ENCODE peak calls at places on chromosomes 3 and 15, in nine cellular contexts. F is cardiac muscle cell, H is astrocyte, V is A673, B is PC-3, G is Peyer's patch, J is OCI-LY7, L is uterus, R is pancreas. X is an unnamed sample. For H3K36me3, the result is how much of the 10 kb centered on the place peaks cover.

GRCh38 chr3:190031887-190032752 is 88.6 kb downstream of the P3H2 start:
- DNase-seq in R (no peak), B (peak), F (no peak), H (no peak), L (no peak), G (no peak), J (no peak), V (no peak), X (no peak)

GRCh38 chr15:70947369-70948335 is 55.0 kb downstream of the LRRC49 start:
- DNase-seq in B (no peak), J (no peak), H (no peak), L (no peak), V (peak), R (no peak), F (no peak), G (no peak), X (no peak)

GRCh38 chr3:23697416-23697815 is 108.3 kb upstream of the UBE2E1 start:
- DNase-seq in G (no peak), J (no peak), L (no peak), F (no peak), V (no peak), R (no peak), H (no peak), B (no peak), X (no peak)

GRCh38 chr15:70351941-70352774 is 254.4 kb upstream of the TLE3 start:
- DNase-seq in F (no peak), R (no peak), J (no peak), G (no peak), B (no peak), H (no peak), L (no peak), V (no peak), X (no peak)

GRCh38 chr3:114308830-114309229 is 15.0 kb downstream of the TIGIT start:
- DNase-seq in V (no peak), B (no peak), R (no peak), L (no peak), H (no peak), J (no peak), F (no peak), G (peak), X (no peak)

GRCh38 chr3:30539772-30540171 is 66.6 kb upstream of the TGFBR2 start:
- DNase-seq in G (no peak), L (no peak), V (no peak), J (no peak), H (peak), B (peak), R (no peak), F (no peak), X (no peak)

GRCh38 chr15:40925863-40926658 is 3.1 kb upstream of the DLL4 start:
- DNase-seq in H (no peak), G (no peak), F (no peak), V (peak), L (no peak), B (no peak), J (no peak), R (peak), X (no peak)

GRCh38 chr3:151265866-151266265 is 12.5 kb downstream of the P2RY14 start:
- DNase-seq in L (no peak), V (peak), H (no peak), B (no peak), F (no peak), G (peak), J (peak), R (no peak), X (no peak)

GRCh38 chr3:5195605-5196004 is 8.1 kb downstream of the EDEM1 start:
- DNase-seq in G (peak), R (no peak), B (peak), F (no peak), L (no peak), H (peak), V (no peak), J (peak), X (peak)

GRCh38 chr3:101141135-101141534 is 147.9 kb upstream of the ABI3BP start:
- DNase-seq in F (no peak), V (peak), G (no peak), L (no peak), J (no peak), R (no peak), B (no peak), H (no peak), X (no peak)

GRCh38 chr3:170356596-170357175 is 829 bp upstream of the SKIL start:
- DNase-seq in R (peak), H (peak), F (peak), B (peak), G (peak), J (peak), L (peak), V (peak), X (peak)

DNA sequence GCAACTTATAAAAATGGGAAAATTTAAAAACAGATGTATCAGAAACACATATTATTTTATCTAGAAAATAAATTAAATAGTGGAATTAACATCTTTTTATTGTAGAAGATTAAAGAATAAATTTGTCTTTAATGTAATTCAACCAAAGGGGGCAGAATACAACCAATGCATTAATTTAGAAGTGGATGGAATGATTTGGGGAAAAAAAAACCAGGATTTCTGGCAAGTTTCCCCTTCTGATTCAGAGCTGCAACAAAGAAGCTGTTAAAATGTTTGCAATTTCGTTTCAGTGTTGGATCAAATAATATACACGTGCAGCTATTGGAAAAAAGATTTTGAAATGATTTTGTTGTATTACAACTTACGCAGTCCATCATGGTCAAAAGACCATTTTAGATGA is 71.6 kb upstream of the ZNF280D start:
- DNase-seq in F (peak), G (no peak), B (peak), V (peak), R (no peak), J (no peak), H (peak), L (no peak), X (no peak)
- TF ChIP-seq CTCF in F (no peak), G (no peak), B (no peak), V (no peak), R (no peak), J (peak), H (no peak), L (no peak), X (no peak)

GRCh38 chr3:39099242-39099641 is 8.2 kb downstream of the GORASP1 start:
- DNase-seq in J (no peak), L (no peak), V (no peak), R (no peak), F (no peak), H (no peak), G (no peak), B (no peak), X (peak)
- H3K36me3 ChIP-seq in J (half or more), L (under half), V (under half), R (under half), F (under half), H (under half), G (under half), B (under half), X (under half)

DNA sequence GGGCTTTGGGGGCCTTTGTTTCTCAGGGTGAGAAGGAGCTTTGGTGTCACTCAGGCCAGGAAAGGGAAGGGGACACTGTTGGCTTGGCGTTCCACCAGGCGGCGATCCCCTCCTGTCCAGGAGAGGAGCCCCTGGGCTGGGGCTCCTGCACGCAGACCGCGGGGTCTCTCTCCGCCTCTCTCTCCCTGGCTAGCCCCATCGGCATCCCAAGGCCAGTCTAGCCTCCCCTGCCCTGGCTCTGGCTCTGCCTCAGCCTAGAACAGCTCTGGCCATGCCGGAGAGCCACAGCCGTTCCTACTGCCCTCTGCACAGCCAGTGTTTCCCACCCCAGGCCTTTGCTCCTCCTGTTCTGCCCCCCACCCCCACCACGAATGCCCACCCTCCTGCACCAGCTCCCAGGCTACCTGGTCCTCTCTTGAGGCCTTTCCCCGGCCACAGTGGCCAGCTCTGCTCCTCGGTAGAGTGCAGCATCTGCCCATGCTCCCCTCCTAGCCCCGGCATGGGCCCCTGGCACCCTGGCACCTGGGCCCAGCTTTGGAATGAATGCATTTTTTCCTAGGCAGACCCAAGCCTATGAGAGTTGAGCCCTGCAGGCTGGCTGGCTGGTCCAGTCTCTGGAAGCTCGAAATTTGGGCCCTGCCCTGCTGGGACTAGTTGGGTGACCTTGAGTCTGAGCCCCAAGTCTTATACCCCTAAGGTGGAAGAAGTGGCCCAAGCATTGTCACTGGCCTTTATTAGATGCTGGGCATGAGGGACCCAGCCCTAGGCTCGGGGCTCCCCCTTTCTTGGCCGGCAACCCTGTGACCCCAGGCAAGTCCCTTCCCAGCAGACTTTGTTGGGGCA is 2.4 kb downstream of the PLXNA1 start:
- DNase-seq in G (no peak), H (no peak), F (no peak), B (no peak), V (no peak), J (no peak), R (peak), L (no peak), X (no peak)
- TF ChIP-seq CTCF in G (no peak), H (no peak), F (no peak), B (no peak), V (no peak), J (no peak), R (no peak), L (no peak), X (no peak)

GRCh38 chr15:33675246-33675645 is 293.1 kb upstream of the CHRM5 start:
- DNase-seq in L (no peak), B (peak), H (peak), R (no peak), G (no peak), J (peak), V (peak), F (peak), X (no peak)
- H3K36me3 ChIP-seq in L (under half), B (under half), H (under half), R (under half), G (under half), J (under half), V (under half), F (under half), X (under half)

DNA sequence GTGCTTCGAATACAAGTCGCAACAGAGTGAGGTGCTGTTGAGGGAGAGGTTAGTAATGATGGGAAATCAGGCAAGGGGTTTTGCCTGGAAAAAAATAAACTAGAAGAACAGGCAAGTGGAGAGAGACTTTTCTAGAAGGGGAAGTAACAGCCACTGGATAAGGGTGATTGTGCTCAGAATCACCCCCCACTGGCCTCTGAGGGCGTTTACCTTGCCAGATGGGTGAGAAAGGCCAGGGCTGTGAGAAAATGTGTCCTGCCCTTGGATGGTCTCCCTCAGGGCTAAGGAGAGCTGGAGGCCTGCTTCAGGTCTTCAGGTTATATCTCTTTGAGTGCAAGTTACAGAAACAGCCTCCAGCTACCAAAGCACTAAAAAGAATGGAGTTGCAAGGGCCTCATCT is 151.7 kb downstream of the MEX3B start:
- DNase-seq in R (no peak), H (no peak), F (no peak), L (no peak), B (no peak), G (no peak), V (no peak), J (no peak), X (no peak)
- TF ChIP-seq CTCF in R (no peak), H (no peak), F (no peak), L (no peak), B (no peak), G (no peak), V (no peak), J (no peak), X (no peak)

GRCh38 chr3:15217011-15217671 is 11.1 kb downstream of the CAPN7 start:
- DNase-seq in R (no peak), G (no peak), L (no peak), J (peak), B (no peak), F (no peak), V (no peak), H (no peak), X (no peak)

GRCh38 chr3:15214758-15215157 is 8.7 kb downstream of the CAPN7 start:
- DNase-seq in V (no peak), B (no peak), R (no peak), G (no peak), L (no peak), F (no peak), H (no peak), J (no peak), X (no peak)

GRCh38 chr3:15217841-15218267 is 11.8 kb downstream of the CAPN7 start:
- DNase-seq in L (no peak), R (no peak), G (no peak), H (no peak), F (no peak), V (no peak), B (no peak), J (peak), X (no peak)

GRCh38 chr3:15218689-15219088 is 12.6 kb downstream of the CAPN7 start:
- DNase-seq in L (no peak), V (no peak), F (no peak), B (no peak), R (no peak), H (no peak), G (no peak), J (no peak), X (no peak)

GRCh38 chr3:15215996-15216395 is 9.9 kb downstream of the CAPN7 start:
- DNase-seq in H (no peak), J (peak), B (no peak), L (no peak), G (no peak), R (no peak), V (no peak), F (peak), X (no peak)
- H3K36me3 ChIP-seq in H (half or more), J (half or more), B (half or more), L (under half), G (under half), R (under half), V (half or more), F (under half), X (under half)

GRCh38 chr3:133444071-133444774 is 44.4 kb downstream of the BFSP2 start:
- DNase-seq in F (peak), R (no peak), G (no peak), V (no peak), J (peak), L (no peak), B (peak), H (peak), X (no peak)
- TF ChIP-seq CTCF in F (no peak), R (no peak), G (no peak), V (no peak), J (peak), L (no peak), B (peak), H (no peak), X (no peak)

X was measured in lung.